ENCODE peak calls at places on chromosomes 3 and 15, in four cellular contexts. E is H9, K is IMR-90, G is H1. V is an unnamed sample.

GRCh38 chr15:89375093-89376062 is 40.8 kb upstream of the POLG start:
- DNase-seq in G (no peak), K (no peak), E (peak; percentile 43), V (no peak)

GRCh38 chr3:190902292-190902691 is 39.8 kb upstream of the GMNC start:
- DNase-seq in G (no peak), E (no peak), K (no peak), V (no peak)

GRCh38 chr3:57007513-57008415 is 52.7 kb upstream of the SPATA12 start:
- DNase-seq in G (no peak), K (peak; percentile 85), E (no peak), V (peak; percentile 71)

GRCh38 chr3:51434746-51435323 is 43.8 kb downstream of the RBM15B start:
- DNase-seq in E (peak; percentile 57), K (peak; percentile 41), G (peak; percentile 54), V (peak; percentile 71)

GRCh38 chr3:190369701-190370295 is 18.2 kb upstream of the CLDN16 start:
- DNase-seq in K (peak; percentile 39), G (no peak), E (no peak), V (no peak)

GRCh38 chr3:185422677-185423076 is 59.7 kb downstream of the MAP3K13 start:
- DNase-seq in E (no peak), G (no peak), K (no peak), V (no peak)

GRCh38 chr3:81581966-81582599 is 179.4 kb downstream of the GBE1 start:
- DNase-seq in E (no peak), G (no peak), K (peak; percentile 47), V (peak; percentile 37)

GRCh38 chr3:113663324-113663750 is 33.1 kb downstream of the USF3 start:
- DNase-seq in G (no peak), E (no peak), K (no peak), V (no peak)

GRCh38 chr3:85003479-85003878 is 44.7 kb downstream of the CADM2 start:
- DNase-seq in K (no peak), E (no peak), G (no peak), V (no peak)

GRCh38 chr3:4218426-4219226 is 84.5 kb upstream of the SETMAR start:
- DNase-seq in K (no peak), E (no peak), G (no peak), V (no peak)

GRCh38 chr3:66261318-66261717 is 40.5 kb downstream of the SLC25A26 start:
- DNase-seq in G (no peak), E (no peak), K (peak; percentile 56), V (peak; percentile 40)

GRCh38 chr15:73081321-73081958 is 29.2 kb downstream of the NEO1 start:
- DNase-seq in G (no peak), E (no peak), K (peak; percentile 71), V (peak; percentile 63)

GRCh38 chr15:98776607-98777281 is 128.4 kb downstream of the IGF1R start:
- DNase-seq in G (no peak), E (no peak), K (peak; percentile 50), V (peak; percentile 41)

GRCh38 chr3:167835359-167835758 is 99.8 kb downstream of the SERPINI1 start:
- DNase-seq in G (no peak), E (no peak), K (no peak), V (no peak)

GRCh38 chr3:37466660-37467359 is 292.4 kb upstream of the LRRFIP2 start:
- DNase-seq in G (no peak), E (no peak), K (no peak), V (no peak)

GRCh38 chr15:71338251-71338650 is 223.0 kb downstream of the THSD4 start:
- DNase-seq in K (no peak), G (no peak), E (no peak), V (no peak)

GRCh38 chr3:128190501-128190900 is 37.2 kb downstream of the EEFSEC start:
- DNase-seq in K (peak; percentile 57), G (no peak), E (no peak), V (no peak)

GRCh38 chr3:10888523-10889081 is 72.6 kb downstream of the SLC6A11 start:
- DNase-seq in K (no peak), E (no peak), G (no peak), V (no peak)
- H3K56ac ChIP-seq in K (no peak overlapping the region), E (no peak overlapping the region), G (no peak overlapping the region), V (no peak overlapping the region)

GRCh38 chr15:75646944-75647364 is 758 bp upstream of the SNX33 start:
- DNase-seq in K (no peak), E (peak; percentile 45), G (peak; percentile 61), V (peak; percentile 30)

GRCh38 chr15:75647370-75648155 is at the start of gene SNX33:
- DNase-seq in E (peak; percentile 90), K (peak; percentile 89), G (peak; percentile 85), V (peak; percentile 95)

GRCh38 chr15:75649848-75650247 is 2.1 kb downstream of the SNX33 start:
- DNase-seq in K (no peak), G (no peak), E (no peak), V (no peak)

GRCh38 chr15:75649045-75649761 is 1.5 kb downstream of the SNX33 start:
- DNase-seq in G (no peak), E (no peak), K (no peak), V (no peak)

GRCh38 chr15:75648156-75649000 is 666 bp downstream of the SNX33 start:
- DNase-seq in G (no peak), E (peak; percentile 69), K (no peak), V (peak; percentile 82)
- H2BK15ac ChIP-seq in G (peak overlapping the region; percentile 90), E (no peak overlapping the region), K (peak overlapping the region; percentile 88), V (no peak overlapping the region)

GRCh38 chr15:92909131-92909781 is 9.1 kb downstream of the CHD2 start:
- DNase-seq in E (no peak), G (no peak), K (peak; percentile 68), V (no peak)
- H3K56ac ChIP-seq in E (no peak overlapping the region), G (no peak overlapping the region), K (peak overlapping the region; percentile 72), V (no peak overlapping the region)

DNA sequence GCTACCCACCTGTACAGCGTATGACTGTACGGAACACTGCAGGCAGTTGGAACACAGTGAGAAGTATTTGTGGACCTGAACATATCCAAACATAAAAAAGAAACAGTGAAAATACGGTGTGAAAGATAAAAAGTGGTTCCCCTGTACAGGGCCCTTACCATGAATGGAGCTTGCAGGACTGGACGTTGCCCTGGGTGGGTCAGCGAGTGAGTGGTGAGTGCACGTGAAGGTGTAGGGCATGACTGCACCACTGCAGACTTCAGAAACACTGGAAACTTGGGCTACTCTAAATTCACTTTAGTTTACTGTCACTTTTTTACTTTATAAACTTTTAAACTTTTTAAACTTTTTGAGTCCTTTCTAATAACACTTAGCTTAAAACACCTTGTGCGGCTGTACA is 71.1 kb upstream of the SLC6A6 start:
- DNase-seq in G (no peak), E (no peak), K (no peak), V (no peak)
- H2BK15ac ChIP-seq in G (peak overlapping the region; percentile 96), E (no peak overlapping the region), K (no peak overlapping the region), V (no peak overlapping the region)

DNA sequence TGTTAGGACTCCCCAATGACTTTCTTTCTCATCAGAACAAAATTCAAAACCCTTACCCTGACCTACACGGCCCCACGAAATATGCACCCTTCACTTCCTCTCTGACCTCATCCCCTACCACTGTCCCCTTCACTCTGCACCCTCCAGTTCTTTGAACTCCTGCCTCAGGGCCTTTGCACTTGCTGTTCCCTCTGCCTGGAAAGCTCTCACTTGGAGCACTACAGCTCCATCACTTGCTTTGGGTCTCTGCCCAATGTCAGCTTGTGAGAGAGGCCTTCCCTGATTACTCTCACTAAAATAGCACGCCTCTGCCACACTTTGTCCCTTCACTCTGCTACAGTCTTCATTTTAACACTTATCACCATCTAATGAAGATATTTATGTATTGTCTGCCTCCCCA is 32.8 kb upstream of the SMAD3 start:
- DNase-seq in E (no peak), K (no peak), G (no peak), V (no peak)
- H3K56ac ChIP-seq in E (no peak overlapping the region), K (no peak overlapping the region), G (no peak overlapping the region), V (no peak overlapping the region)

DNA sequence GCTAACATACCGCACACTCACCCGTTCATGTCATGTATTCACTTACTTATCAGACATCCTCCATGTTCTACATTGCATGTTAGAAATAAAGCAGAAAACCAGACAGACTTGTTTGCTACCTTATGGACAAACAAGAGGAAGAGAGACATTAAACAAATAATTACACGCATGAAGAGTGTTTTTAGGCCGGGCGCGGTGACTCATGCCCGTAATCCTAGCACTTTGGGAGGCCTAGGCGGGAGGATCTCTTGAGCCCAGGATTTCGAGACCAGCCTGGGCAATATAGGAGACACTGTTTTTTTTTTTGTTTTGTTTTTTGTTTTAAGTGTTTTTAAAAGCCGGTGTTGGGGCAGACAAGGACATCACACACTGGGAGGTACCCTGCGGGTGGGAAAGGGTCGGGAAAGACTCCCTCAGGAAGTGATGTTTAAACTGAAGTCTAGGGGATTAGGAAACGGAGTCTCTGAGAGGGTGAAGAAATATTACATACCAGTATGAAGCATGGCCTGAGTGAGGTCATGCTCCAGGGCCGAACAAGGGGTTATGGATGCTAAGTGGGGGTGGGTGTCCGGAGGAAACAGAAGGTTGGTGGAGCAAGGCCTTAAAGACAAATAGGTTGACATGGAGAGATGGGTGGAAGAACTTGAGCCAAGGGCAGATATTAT is 2.1 kb upstream of the USP3 start:
- DNase-seq in E (no peak), G (no peak), K (peak; percentile 44), V (no peak)
- H2BK15ac ChIP-seq in E (no peak overlapping the region), G (no peak overlapping the region), K (peak overlapping the region; percentile 74), V (no peak overlapping the region)

GRCh38 chr3:7536921-7537320 is 676.0 kb downstream of the GRM7 start:
- DNase-seq in K (no peak), E (no peak), G (no peak), V (no peak)

DNA sequence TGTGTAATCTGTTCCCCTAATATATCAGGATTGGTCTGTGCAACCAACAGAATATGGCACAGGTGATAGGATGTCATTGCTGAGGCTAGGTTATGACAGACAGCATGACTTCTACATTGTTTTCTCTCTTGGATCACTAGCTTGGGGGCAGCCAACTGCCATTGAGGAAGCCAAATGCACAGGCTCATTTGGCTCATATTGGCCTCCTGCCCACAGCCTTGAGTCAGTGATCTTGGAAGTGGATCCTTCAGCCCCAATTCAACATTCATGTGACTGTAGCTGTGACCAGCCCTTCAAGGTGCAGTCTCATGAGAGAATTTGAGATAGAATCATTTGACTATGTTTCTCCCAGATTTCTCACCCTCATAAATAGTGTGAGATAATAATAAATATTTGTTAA is 675.6 kb downstream of the GRM7 start:
- DNase-seq in E (no peak), G (no peak), K (no peak), V (no peak)
- H3K56ac ChIP-seq in E (no peak overlapping the region), G (no peak overlapping the region), K (no peak overlapping the region), V (no peak overlapping the region)

GRCh38 chr3:11719406-11720219 is 75.9 kb upstream of the VGLL4 start:
- DNase-seq in K (peak; percentile 28), G (peak; percentile 97), E (peak; percentile 93), V (peak; percentile 92)
- H2BK15ac ChIP-seq in K (no peak overlapping the region), G (no peak overlapping the region), E (no peak overlapping the region), V (no peak overlapping the region)

V was measured in mesendoderm.